ENCODE peak calls at places on chromosomes 11 and 22, in ten cellular contexts. C is activated CD4-positive, alpha-beta T cell treated with anti-CD3 and anti-CD28 coated beads, Interleukin-2, amount 10 ng/mL, durations not matched to agents 24 days and 14 days; W is GM04504; I is activated effector memory CD4-positive, alpha-beta T cell treated with Interleukin-2 at 50 U/mL for 16 hours; V is aorta; N is nucleus accumbens; U is activated CD8-positive, alpha-beta memory T cell treated with anti-CD3 and anti-CD28 coated beads for 4 hours; X is substantia nigra; B is fibroblast of the aortic adventitia; Y is IMR-90. M is an unnamed sample.

GRCh38 chr22:23370251-23370650 is 189.9 kb downstream of the BCR start:
- DNase-seq in N (no peak), U (no peak), Y (no peak), I (no peak), V (no peak), C (no peak), B (no peak), W (no peak), X (no peak), M (no peak)

GRCh38 chr11:62242021-62242420 is at the start of gene SCGB1D2:
- DNase-seq in B (no peak), I (no peak), W (no peak), X (no peak), V (no peak), N (no peak), C (no peak), Y (no peak), U (no peak), M (no peak)

GRCh38 chr11:44300881-44301855 is 8.8 kb downstream of the ALX4 start:
- DNase-seq in X (no peak), B (no peak), I (no peak), N (no peak), W (no peak), Y (no peak), V (no peak), U (no peak), C (no peak), M (no peak)

GRCh38 chr11:96257972-96258951 is 84.7 kb downstream of the MAML2 start:
- DNase-seq in N (no peak), Y (peak; percentile 58), B (no peak), X (no peak), U (no peak), I (no peak), V (no peak), W (no peak), C (peak; percentile 86), M (no peak)

GRCh38 chr11:10534331-10534730 is 6.7 kb downstream of the RNF141 start:
- DNase-seq in V (no peak), U (no peak), I (no peak), N (no peak), B (no peak), Y (no peak), W (no peak), C (no peak), X (no peak), M (no peak)

GRCh38 chr11:9765320-9766101 is 101.6 kb downstream of the SWAP70 start:
- DNase-seq in C (no peak), V (peak; percentile 62), Y (peak; percentile 95), W (peak; percentile 68), B (peak; percentile 92), U (no peak), I (no peak), N (no peak), X (no peak), M (no peak)

GRCh38 chr11:67396587-67397398 is 4.9 kb downstream of the PPP1CA start:
- DNase-seq in I (no peak), B (no peak), C (no peak), U (no peak), X (no peak), V (no peak), Y (no peak), N (no peak), W (no peak), M (no peak)

GRCh38 chr11:115606223-115607220 is 102.3 kb upstream of the CADM1 start:
- DNase-seq in U (no peak), V (peak; percentile 62), B (no peak), W (no peak), X (no peak), N (no peak), C (no peak), Y (peak; percentile 67), I (no peak), M (no peak)

GRCh38 chr22:45226681-45227186 is 14.0 kb downstream of the KIAA0930 start:
- DNase-seq in N (peak; percentile 48), X (no peak), C (no peak), Y (no peak), U (no peak), V (peak; percentile 78), W (peak; percentile 54), I (no peak), B (peak; percentile 44), M (no peak)

GRCh38 chr11:65506770-65507485 is 8.1 kb downstream of the MALAT1 start:
- DNase-seq in U (no peak), X (no peak), I (no peak), N (peak; percentile 62), W (peak; percentile 93), C (peak; percentile 81), V (peak; percentile 69), Y (peak; percentile 95), B (no peak), M (peak; percentile 84)

GRCh38 chr11:126465573-126466287 is 110.2 kb downstream of the ST3GAL4 start:
- DNase-seq in I (no peak), W (no peak), Y (no peak), X (no peak), C (peak; percentile 78), N (no peak), B (no peak), V (no peak), U (no peak), M (no peak)

GRCh38 chr22:32281092-32281491 is 25.9 kb upstream of the SLC5A4 start:
- DNase-seq in W (peak; percentile 3), X (no peak), N (no peak), U (no peak), V (no peak), Y (no peak), C (no peak), B (peak; percentile 2), I (no peak), M (peak; percentile 41)

GRCh38 chr11:102347526-102348331 is 715 bp downstream of the BIRC2 start:
- DNase-seq in V (no peak), N (no peak), W (peak; percentile 16), I (no peak), U (no peak), X (no peak), C (peak; percentile 75), B (peak; percentile 59), Y (peak; percentile 29), M (peak; percentile 77)

GRCh38 chr11:112526699-112527410 is 266.2 kb upstream of the PLET1 start:
- DNase-seq in N (no peak), X (no peak), W (no peak), V (no peak), C (no peak), I (no peak), U (no peak), Y (no peak), B (peak; percentile 16), M (no peak)

GRCh38 chr11:83483808-83484207 is 197.6 kb upstream of the CCDC90B start:
- DNase-seq in B (no peak), V (no peak), U (no peak), W (no peak), X (no peak), Y (no peak), N (no peak), C (peak; percentile 11), I (no peak), M (no peak)

GRCh38 chr11:36030707-36031365 is 87.0 kb downstream of the LDLRAD3 start:
- DNase-seq in I (no peak), U (no peak), V (no peak), C (no peak), W (peak; percentile 71), Y (peak; percentile 78), N (no peak), X (no peak), B (peak; percentile 60), M (no peak)

GRCh38 chr11:121394785-121395184 is 57.3 kb upstream of the SORL1 start:
- DNase-seq in B (no peak), N (no peak), C (no peak), X (no peak), I (no peak), Y (no peak), V (no peak), U (no peak), W (no peak), M (no peak)

GRCh38 chr11:83502041-83502440 is 215.9 kb upstream of the CCDC90B start:
- DNase-seq in U (no peak), V (no peak), X (no peak), N (no peak), B (peak; percentile 2), C (no peak), I (no peak), W (no peak), Y (no peak), M (no peak)

GRCh38 chr22:20490941-20491307 is 4.7 kb downstream of the KLHL22 start:
- DNase-seq in X (no peak), I (no peak), U (no peak), V (no peak), W (no peak), N (no peak), Y (no peak), B (no peak), C (no peak), M (no peak)

GRCh38 chr11:70483077-70483861 is 84.9 kb downstream of the CTTN start:
- DNase-seq in V (no peak), W (no peak), B (peak; percentile 56), C (no peak), I (no peak), Y (peak; percentile 60), X (no peak), N (no peak), U (no peak), M (peak; percentile 73)

GRCh38 chr22:36439481-36440271 is 41.8 kb downstream of the TXN2 start:
- DNase-seq in I (no peak), C (no peak), V (peak; percentile 80), X (no peak), Y (peak; percentile 97), W (peak; percentile 84), B (peak; percentile 88), N (no peak), U (no peak), M (peak; percentile 67)

GRCh38 chr11:44977493-44977984 is 26.9 kb upstream of the TP53I11 start:
- DNase-seq in N (no peak), X (no peak), U (no peak), I (no peak), C (no peak), W (no peak), B (no peak), Y (peak; percentile 14), V (no peak), M (no peak)

GRCh38 chr22:49979587-49980264 is 19.2 kb downstream of the PIM3 start:
- DNase-seq in C (peak; percentile 69), N (no peak), X (no peak), U (no peak), V (peak; percentile 51), B (peak; percentile 44), I (no peak), W (no peak), Y (no peak), M (peak; percentile 53)

GRCh38 chr11:82507288-82507687 is 226.4 kb downstream of the FAM181B start:
- DNase-seq in I (no peak), Y (no peak), B (no peak), X (no peak), U (no peak), W (no peak), C (no peak), V (no peak), N (no peak), M (no peak)

GRCh38 chr22:19814428-19814827 is 40.2 kb downstream of the GNB1L start:
- DNase-seq in B (no peak), N (no peak), V (no peak), X (no peak), U (no peak), I (no peak), C (no peak), W (no peak), Y (no peak), M (no peak)

GRCh38 chr22:29670615-29671014 is 49.2 kb upstream of the CABP7 start:
- DNase-seq in B (no peak), N (no peak), C (no peak), Y (no peak), X (no peak), I (no peak), U (no peak), W (no peak), V (no peak), M (no peak)

GRCh38 chr11:68950268-68950667 is 30.5 kb downstream of the MRGPRD start:
- DNase-seq in B (peak; percentile 4), Y (no peak), V (no peak), N (no peak), W (no peak), I (no peak), U (no peak), X (no peak), C (peak; percentile 60), M (peak; percentile 33)

GRCh38 chr11:126062679-126063509 is at the start of gene CDON:
- DNase-seq in Y (peak; percentile 87), V (peak; percentile 93), U (peak; percentile 67), B (peak; percentile 93), N (peak; percentile 82), C (peak; percentile 98), W (peak; percentile 76), X (peak; percentile 62), I (peak; percentile 86), M (peak; percentile 93)

M was measured in RKO.